ENCODE peak calls at places on chromosome 12, in eight cellular contexts. R, V, L, W, X, P, S and F are unnamed samples. For H3K4me1, the result is how much of the 10 kb centered on the place peaks cover.

GRCh38 chr12:4584281-4584680 is 22.3 kb downstream of the DYRK4 start:
- DNase-seq in R (no peak), V (no peak), L (peak), W (no peak), X (no peak), P (no peak), S (no peak), F (no peak)

GRCh38 chr12:27779416-27779815 is 617 bp upstream of the KLHL42 start:
- DNase-seq in R (no peak), V (no peak), L (peak), W (peak), X (peak), P (no peak), S (peak), F (no peak)

GRCh38 chr12:63980211-63980610 is 135.7 kb downstream of the SRGAP1 start:
- DNase-seq in R (no peak), V (no peak), L (no peak), W (no peak), X (no peak), P (no peak), S (no peak), F (no peak)

GRCh38 chr12:126581655-126582054 is 1516.4 kb downstream of the AACS start:
- DNase-seq in R (no peak), V (no peak), L (no peak), W (no peak), X (no peak), P (no peak), S (no peak), F (no peak)

GRCh38 chr12:49187184-49187583 is 1.7 kb downstream of the TUBA1A start:
- DNase-seq in R (peak), V (no peak), L (no peak), W (peak), X (peak), P (no peak), S (no peak), F (no peak)

GRCh38 chr12:22672951-22673350 is 48.0 kb downstream of the ETNK1 start:
- DNase-seq in R (no peak), V (no peak), L (no peak), W (no peak), X (no peak), P (no peak), S (no peak), F (no peak)

GRCh38 chr12:130194154-130194553 is 31.9 kb downstream of the FZD10 start:
- DNase-seq in R (no peak), V (no peak), L (no peak), W (no peak), X (no peak), P (no peak), S (no peak), F (no peak)

GRCh38 chr12:2498961-2499500 is 295.7 kb upstream of the FKBP4 start:
- DNase-seq in R (no peak), V (no peak), L (peak), W (no peak), X (no peak), P (no peak), S (no peak), F (no peak)

GRCh38 chr12:105235299-105235746 is 651 bp downstream of the APPL2 start:
- DNase-seq in R (no peak), V (no peak), L (no peak), W (no peak), X (no peak), P (no peak), S (no peak), F (no peak)
- H3K27ac ChIP-seq in R (peak), V (peak), L (peak), W (peak), X (peak), P (peak), S (peak), F (peak)

GRCh38 chr12:62659457-62660295 is 193.1 kb downstream of the MON2 start:
- DNase-seq in R (no peak), V (peak), L (no peak), W (no peak), X (no peak), P (no peak), S (no peak), F (no peak)
- H3K4me1 ChIP-seq in R (under half), V (under half), L (under half), W (under half), X (under half), P (under half), S (under half), F (under half)

DNA sequence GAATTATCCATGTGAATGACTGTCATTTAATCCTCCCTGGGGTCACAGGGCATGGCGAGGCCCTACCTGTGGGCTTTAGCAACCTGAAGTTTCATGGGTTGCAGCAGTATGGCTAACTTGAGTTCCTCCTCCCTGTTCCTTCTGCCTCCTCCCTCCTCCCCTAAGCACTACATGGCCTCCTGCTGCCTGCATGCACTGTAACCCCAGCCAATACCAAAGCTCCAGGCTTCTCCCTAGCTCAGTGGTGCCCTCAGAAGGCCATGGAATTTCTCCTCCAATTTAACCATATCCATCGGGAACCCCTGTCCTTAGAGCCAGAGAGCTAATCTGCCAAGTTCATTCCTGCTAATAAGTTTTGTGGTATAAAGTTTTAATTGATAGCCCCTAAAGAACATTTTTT is 95.1 kb downstream of the NT5DC3 start:
- DNase-seq in R (no peak), V (no peak), L (no peak), W (no peak), X (peak), P (peak), S (no peak), F (no peak)
- H3K4me3 ChIP-seq in R (no peak), V (no peak), L (no peak), W (no peak), X (no peak), P (no peak), S (no peak), F (no peak)

GRCh38 chr12:132143328-132144071 is 619 bp downstream of the DDX51 start:
- DNase-seq in R (no peak), V (no peak), L (no peak), W (no peak), X (no peak), P (no peak), S (peak), F (peak)
- H3K27ac ChIP-seq in R (peak), V (no peak), L (peak), W (no peak), X (peak), P (peak), S (peak), F (peak)

GRCh38 chr12:120235369-120236123 is 30.0 kb downstream of the PXN start:
- DNase-seq in R (no peak), V (no peak), L (no peak), W (no peak), X (peak), P (no peak), S (no peak), F (no peak)
- H3K4me1 ChIP-seq in R (half or more), V (half or more), L (under half), W (under half), X (half or more), P (half or more), S (half or more), F (half or more)

GRCh38 chr12:52053570-52054209 is 2.4 kb downstream of the NR4A1 start:
- DNase-seq in R (no peak), V (no peak), L (no peak), W (peak), X (peak), P (no peak), S (no peak), F (no peak)
- H3K4me3 ChIP-seq in R (peak), V (no peak), L (peak), W (peak), X (peak), P (no peak), S (peak), F (no peak)

GRCh38 chr12:51186465-51186864 is 13.5 kb upstream of the TFCP2 start:
- DNase-seq in R (no peak), V (no peak), L (no peak), W (no peak), X (no peak), P (no peak), S (no peak), F (no peak)

GRCh38 chr12:51181558-51181957 is 8.6 kb upstream of the TFCP2 start:
- DNase-seq in R (no peak), V (no peak), L (no peak), W (no peak), X (no peak), P (no peak), S (no peak), F (no peak)

GRCh38 chr12:51185171-51185717 is 12.3 kb upstream of the TFCP2 start:
- DNase-seq in R (no peak), V (no peak), L (no peak), W (no peak), X (no peak), P (no peak), S (no peak), F (no peak)

GRCh38 chr12:51183816-51184215 is 10.9 kb upstream of the TFCP2 start:
- DNase-seq in R (no peak), V (no peak), L (no peak), W (no peak), X (no peak), P (no peak), S (no peak), F (no peak)

DNA sequence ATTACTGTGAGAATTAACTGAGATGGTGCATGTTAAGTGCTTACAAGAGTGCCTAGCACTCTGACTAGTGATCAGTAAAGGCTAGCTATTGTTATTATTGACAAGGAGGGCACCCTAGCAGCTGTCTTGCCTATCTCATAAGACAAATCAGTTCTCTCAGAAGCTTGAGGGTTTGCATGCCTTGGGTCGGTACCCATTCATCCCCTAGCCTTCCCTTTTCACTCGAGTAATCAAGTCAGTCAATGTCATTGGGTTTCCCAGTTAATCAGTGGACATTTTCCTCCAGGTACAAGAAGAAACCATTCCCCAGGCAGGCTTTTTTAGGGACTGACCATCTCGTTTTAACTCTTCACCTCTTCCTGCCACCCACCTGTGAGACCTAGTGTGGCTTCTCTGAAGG is 10.4 kb upstream of the TFCP2 start:
- DNase-seq in R (no peak), V (no peak), L (no peak), W (no peak), X (no peak), P (no peak), S (no peak), F (no peak)
- H3K27ac ChIP-seq in R (no peak), V (no peak), L (no peak), W (no peak), X (no peak), P (no peak), S (no peak), F (no peak)